ENCODE peak calls at places on chromosomes 2 and 18, in four cellular contexts. One of them, this sample, is unnamed.

GRCh38 chr2:111178730-111179405 is 58.2 kb downstream of the BCL2L11 start:
- DNase-seq in mesenchymal stem cell: peak; percentile 45
- DNase-seq in ovary: no peak
- DNase-seq in IMR-90: peak; percentile 49
- DNase-seq in this sample: peak; percentile 53

GRCh38 chr2:220006152-220006551 is 378.7 kb downstream of the SLC4A3 start:
- DNase-seq in mesenchymal stem cell: peak; percentile 47
- DNase-seq in ovary: peak; percentile 44
- DNase-seq in IMR-90: peak; percentile 70
- DNase-seq in this sample: no peak

GRCh38 chr18:58314284-58314683 is 270.3 kb downstream of the NEDD4L start:
- DNase-seq in mesenchymal stem cell: peak; percentile 96
- DNase-seq in ovary: no peak
- DNase-seq in IMR-90: peak; percentile 95
- DNase-seq in this sample: no peak

GRCh38 chr18:23406271-23406787 is 46.8 kb upstream of the RIOK3 start:
- DNase-seq in mesenchymal stem cell: peak; percentile 53
- DNase-seq in ovary: no peak
- DNase-seq in IMR-90: peak; percentile 40
- DNase-seq in this sample: no peak

GRCh38 chr2:104702451-104702850 is 151.5 kb upstream of the POU3F3 start:
- DNase-seq in mesenchymal stem cell: no peak
- DNase-seq in ovary: no peak
- DNase-seq in IMR-90: no peak
- DNase-seq in this sample: no peak

GRCh38 chr18:58373486-58373885 is 255.4 kb downstream of the ALPK2 start:
- DNase-seq in mesenchymal stem cell: no peak
- DNase-seq in ovary: no peak
- DNase-seq in IMR-90: no peak
- DNase-seq in this sample: no peak

GRCh38 chr2:217988840-217989204 is 14.0 kb downstream of the TNS1 start:
- DNase-seq in mesenchymal stem cell: no peak
- DNase-seq in ovary: no peak
- DNase-seq in IMR-90: no peak
- DNase-seq in this sample: no peak

GRCh38 chr18:43506935-43507334 is 229.6 kb upstream of the SYT4 start:
- DNase-seq in mesenchymal stem cell: no peak
- DNase-seq in ovary: no peak
- DNase-seq in IMR-90: no peak
- DNase-seq in this sample: no peak

GRCh38 chr2:104872034-104872865 is 18.3 kb downstream of the POU3F3 start:
- DNase-seq in mesenchymal stem cell: no peak
- DNase-seq in ovary: no peak
- DNase-seq in IMR-90: no peak
- DNase-seq in this sample: no peak

GRCh38 chr2:2845267-2845666 is 514.2 kb upstream of the MYT1L start:
- DNase-seq in mesenchymal stem cell: no peak
- DNase-seq in ovary: no peak
- DNase-seq in IMR-90: no peak
- DNase-seq in this sample: no peak

GRCh38 chr2:2847131-2847740 is 516.2 kb upstream of the MYT1L start:
- DNase-seq in mesenchymal stem cell: no peak
- DNase-seq in ovary: no peak
- DNase-seq in IMR-90: no peak
- DNase-seq in this sample: peak; percentile 32

GRCh38 chr2:2843969-2844548 is 513.0 kb upstream of the MYT1L start:
- DNase-seq in mesenchymal stem cell: no peak
- DNase-seq in ovary: no peak
- DNase-seq in IMR-90: no peak
- DNase-seq in this sample: no peak

GRCh38 chr2:2846379-2847130 is 515.5 kb upstream of the MYT1L start:
- DNase-seq in mesenchymal stem cell: no peak
- DNase-seq in ovary: no peak
- DNase-seq in IMR-90: no peak
- DNase-seq in this sample: peak; percentile 79

GRCh38 chr2:2845796-2846315 is 514.8 kb upstream of the MYT1L start:
- DNase-seq in mesenchymal stem cell: no peak
- DNase-seq in ovary: no peak
- DNase-seq in IMR-90: no peak
- DNase-seq in this sample: no peak
- H3K9me3 ChIP-seq in mesenchymal stem cell: no peaks in the 10 kb centered on the region
- H3K9me3 ChIP-seq in ovary: no peaks in the 10 kb centered on the region
- H3K9me3 ChIP-seq in IMR-90: peaks cover 60% of the 10 kb centered on the region
- H3K9me3 ChIP-seq in this sample: no peaks in the 10 kb centered on the region

GRCh38 chr2:109143214-109144187 is 14.5 kb downstream of the SH3RF3 start:
- DNase-seq in mesenchymal stem cell: no peak
- DNase-seq in ovary: no peak
- DNase-seq in IMR-90: peak; percentile 47
- DNase-seq in this sample: no peak

GRCh38 chr2:109141727-109142283 is 12.8 kb downstream of the SH3RF3 start:
- DNase-seq in mesenchymal stem cell: no peak
- DNase-seq in ovary: no peak
- DNase-seq in IMR-90: no peak
- DNase-seq in this sample: no peak

GRCh38 chr2:109144271-109144670 is 15.3 kb downstream of the SH3RF3 start:
- DNase-seq in mesenchymal stem cell: no peak
- DNase-seq in ovary: no peak
- DNase-seq in IMR-90: no peak
- DNase-seq in this sample: no peak

GRCh38 chr2:109141006-109141600 is 12.1 kb downstream of the SH3RF3 start:
- DNase-seq in mesenchymal stem cell: no peak
- DNase-seq in ovary: no peak
- DNase-seq in IMR-90: no peak
- DNase-seq in this sample: no peak

GRCh38 chr2:109142416-109143210 is 13.6 kb downstream of the SH3RF3 start:
- DNase-seq in mesenchymal stem cell: no peak
- DNase-seq in ovary: no peak
- DNase-seq in IMR-90: no peak
- DNase-seq in this sample: no peak
- H3K4me3 ChIP-seq in mesenchymal stem cell: no peak overlapping the region
- H3K4me3 ChIP-seq in ovary: no peak overlapping the region
- H3K4me3 ChIP-seq in IMR-90: no peak overlapping the region
- H3K4me3 ChIP-seq in this sample: no peak overlapping the region

GRCh38 chr18:26854292-26854881 is 11.1 kb downstream of the AQP4 start:
- DNase-seq in mesenchymal stem cell: no peak
- DNase-seq in ovary: no peak
- DNase-seq in IMR-90: no peak
- DNase-seq in this sample: no peak
- H3K27me3 ChIP-seq in mesenchymal stem cell: no peaks in the 10 kb centered on the region
- H3K27me3 ChIP-seq in ovary: no peaks in the 10 kb centered on the region
- H3K27me3 ChIP-seq in IMR-90: no peaks in the 10 kb centered on the region
- H3K27me3 ChIP-seq in this sample: no peaks in the 10 kb centered on the region

DNA sequence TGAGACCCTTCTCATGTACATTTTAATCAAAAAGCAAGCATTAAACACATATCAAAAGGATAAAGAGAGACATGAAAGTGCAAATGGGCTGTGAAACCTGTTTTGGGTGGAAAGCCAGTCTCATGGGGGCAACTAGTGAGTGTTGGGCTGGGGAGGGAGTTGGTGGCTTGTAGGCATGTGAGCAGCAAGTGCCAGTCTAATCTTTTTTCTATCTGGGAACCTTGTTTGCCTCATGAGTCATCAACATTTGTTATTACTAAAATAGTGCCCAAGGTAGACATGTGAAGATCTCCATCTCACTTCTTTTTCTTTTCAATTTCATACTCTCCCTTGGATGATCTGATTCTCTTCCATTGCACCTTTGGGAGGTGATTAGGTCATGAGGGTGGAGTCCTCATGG is 613.9 kb upstream of the GYPC start:
- DNase-seq in mesenchymal stem cell: no peak
- DNase-seq in ovary: no peak
- DNase-seq in IMR-90: no peak
- DNase-seq in this sample: no peak
- H3K9me3 ChIP-seq in mesenchymal stem cell: no peaks in the 10 kb centered on the region
- H3K9me3 ChIP-seq in ovary: no peaks in the 10 kb centered on the region
- H3K9me3 ChIP-seq in IMR-90: peaks cover 3% of the 10 kb centered on the region
- H3K9me3 ChIP-seq in this sample: no peaks in the 10 kb centered on the region

DNA sequence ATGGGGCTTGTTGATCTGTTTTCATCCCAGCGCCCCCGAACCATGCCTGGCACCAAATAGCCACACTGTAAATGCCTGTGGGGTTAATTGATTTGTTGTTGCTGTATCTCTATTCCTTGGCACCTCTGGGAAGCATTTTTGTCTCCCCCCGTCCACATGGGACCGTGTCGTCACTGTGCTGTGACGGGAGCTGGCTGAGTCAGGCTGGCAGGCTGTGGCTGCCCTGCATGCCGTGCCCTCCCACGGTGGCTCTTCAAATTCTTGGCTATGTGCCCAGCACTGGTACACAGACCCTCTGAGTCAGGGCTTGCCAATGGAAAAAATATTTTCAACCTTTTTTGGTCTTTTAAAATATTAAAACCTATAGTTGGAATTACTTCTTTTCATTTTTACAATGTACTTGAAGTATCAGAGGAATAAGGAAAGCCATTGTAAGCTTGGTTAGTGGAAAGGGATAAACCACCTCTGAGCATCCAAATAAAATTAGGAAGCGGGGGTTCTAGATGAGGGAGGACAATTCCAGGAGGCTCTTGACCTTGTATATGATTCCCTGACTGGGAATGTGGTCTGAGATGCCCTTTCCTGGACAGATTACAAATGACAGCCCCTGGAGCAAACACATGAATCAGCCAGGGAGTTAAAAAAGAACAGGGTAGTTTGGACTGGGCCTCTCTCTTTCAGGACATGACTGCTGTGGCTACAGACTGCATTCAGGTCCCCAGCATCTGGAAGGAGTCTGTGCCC is 59.4 kb downstream of the DGKD start:
- DNase-seq in mesenchymal stem cell: peak; percentile 72
- DNase-seq in ovary: no peak
- DNase-seq in IMR-90: peak; percentile 46
- DNase-seq in this sample: peak; percentile 51
- H3K4me3 ChIP-seq in mesenchymal stem cell: no peak overlapping the region
- H3K4me3 ChIP-seq in ovary: no peak overlapping the region
- H3K4me3 ChIP-seq in IMR-90: no peak overlapping the region
- H3K4me3 ChIP-seq in this sample: no peak overlapping the region

DNA sequence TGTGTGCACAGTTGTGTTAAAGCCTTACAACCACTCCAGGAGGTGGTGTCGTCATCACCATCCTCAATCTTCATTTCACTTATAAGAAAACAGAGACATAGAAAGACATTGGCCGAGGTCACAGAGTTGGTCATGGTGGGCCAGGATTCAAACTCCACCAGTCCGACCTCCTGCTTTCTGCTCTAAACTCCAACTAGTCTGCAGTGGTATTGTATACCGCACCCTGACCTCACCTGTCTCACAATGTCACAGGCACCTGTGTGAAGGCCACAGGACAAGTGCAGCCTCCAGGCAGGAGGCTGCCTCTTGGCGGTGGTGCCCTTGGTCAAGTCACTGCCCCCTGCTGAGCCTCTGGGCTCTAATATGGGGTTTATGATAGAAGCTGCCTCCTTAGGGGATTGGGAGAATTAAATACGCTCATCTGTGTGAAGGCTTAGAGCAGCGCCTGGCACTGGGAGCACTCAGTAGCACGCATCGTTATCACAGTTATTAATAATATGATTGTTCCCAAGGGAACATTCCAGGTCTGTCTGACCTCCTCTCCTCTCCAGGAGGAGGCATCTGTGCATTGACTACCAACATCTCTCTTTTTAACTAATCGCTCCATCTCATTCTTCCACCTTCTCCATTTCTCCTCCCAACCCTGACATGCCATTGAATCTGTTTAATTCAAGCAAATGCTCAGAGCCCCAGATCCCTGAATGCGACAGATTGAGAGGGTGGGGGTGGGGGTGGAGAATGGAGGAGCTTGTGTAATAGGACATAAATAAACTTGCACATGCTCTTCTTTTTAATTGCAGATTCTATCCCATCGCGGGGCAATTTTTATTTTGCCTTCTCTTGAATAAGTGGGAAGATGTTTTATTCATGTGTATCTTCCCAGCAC is 112.7 kb downstream of the MCFD2 start:
- DNase-seq in mesenchymal stem cell: no peak
- DNase-seq in ovary: no peak
- DNase-seq in IMR-90: no peak
- DNase-seq in this sample: no peak
- H3K27me3 ChIP-seq in mesenchymal stem cell: no peaks in the 10 kb centered on the region
- H3K27me3 ChIP-seq in ovary: no peaks in the 10 kb centered on the region
- H3K27me3 ChIP-seq in IMR-90: no peaks in the 10 kb centered on the region
- H3K27me3 ChIP-seq in this sample: no peaks in the 10 kb centered on the region

This sample was measured in SJCRH30.